ENCODE peak calls at places on chromosomes 7 and 10, in eight cellular contexts. D, Y, K, O, V, I, S and Q are unnamed samples.

GRCh38 chr7:380226-380550 is 90.2 kb downstream of the FOXL3 start:
- DNase-seq in O (no peak), V (no peak), I (no peak), K (no peak), Y (no peak), D (no peak), S (no peak), Q (no peak)

GRCh38 chr10:5094265-5095205 is at the start of gene AKR1C3:
- DNase-seq in O (peak; percentile 77), S (peak; percentile 9), K (no peak), V (no peak), D (no peak), Y (no peak), I (no peak), Q (no peak)

GRCh38 chr7:54542920-54543539 is 855 bp downstream of the VSTM2A start:
- DNase-seq in K (no peak), O (peak; percentile 13), I (no peak), V (no peak), D (no peak), S (no peak), Y (peak; percentile 63), Q (no peak)

GRCh38 chr7:157703131-157703530 is 366.3 kb downstream of the DNAJB6 start:
- DNase-seq in Y (no peak), K (no peak), D (peak; percentile 32), O (no peak), S (no peak), I (no peak), V (peak; percentile 19), Q (no peak)

GRCh38 chr10:62873866-62874265 is 57.7 kb upstream of the EGR2 start:
- DNase-seq in I (no peak), Y (no peak), K (no peak), V (no peak), D (no peak), S (no peak), O (no peak), Q (no peak)

GRCh38 chr7:106050002-106050742 is 61.9 kb downstream of the SYPL1 start:
- DNase-seq in Y (peak; percentile 49), I (peak; percentile 22), V (no peak), S (no peak), D (no peak), O (no peak), K (no peak), Q (no peak)

GRCh38 chr10:77898323-77899079 is 28.1 kb downstream of the DLG5 start:
- DNase-seq in O (no peak), K (no peak), Y (peak; percentile 25), S (no peak), D (peak; percentile 59), I (no peak), V (peak; percentile 47), Q (no peak)

GRCh38 chr7:111735661-111736323 is 173.5 kb upstream of the IMMP2L start:
- DNase-seq in I (peak; percentile 89), V (peak; percentile 35), K (peak; percentile 39), Y (peak; percentile 74), D (no peak), O (peak; percentile 77), S (peak; percentile 70), Q (peak; percentile 48)

GRCh38 chr7:66205736-66206080 is 574 bp downstream of the TPST1 start:
- DNase-seq in I (no peak), Y (no peak), O (peak; percentile 13), S (no peak), K (no peak), V (peak; percentile 36), D (no peak), Q (no peak)

GRCh38 chr7:112202819-112203218 is 3.4 kb downstream of the DOCK4 start:
- DNase-seq in D (peak; percentile 59), S (no peak), K (no peak), Y (no peak), V (peak; percentile 57), I (peak; percentile 44), O (peak; percentile 77), Q (no peak)

GRCh38 chr7:135353832-135354231 is 120.2 kb downstream of the STRA8 start:
- DNase-seq in K (no peak), Y (no peak), S (no peak), I (peak; percentile 37), V (no peak), O (no peak), D (no peak), Q (no peak)

GRCh38 chr10:3853547-3853989 is 68.6 kb upstream of the KLF6 start:
- DNase-seq in S (peak; percentile 36), K (no peak), V (peak; percentile 78), I (no peak), Y (no peak), O (no peak), D (peak; percentile 63), Q (no peak)

GRCh38 chr7:76220185-76221057 is 18.7 kb downstream of the SRRM3 start:
- DNase-seq in O (no peak), Y (peak; percentile 46), D (no peak), K (peak; percentile 87), I (no peak), S (no peak), V (no peak), Q (no peak)

GRCh38 chr7:105839271-105839670 is 37.1 kb downstream of the ATXN7L1 start:
- DNase-seq in V (no peak), Y (no peak), D (no peak), I (no peak), K (no peak), S (no peak), O (no peak), Q (no peak)

GRCh38 chr10:5573968-5574641 is 49.3 kb downstream of the CALML3 start:
- DNase-seq in S (no peak), K (no peak), D (peak; percentile 34), O (no peak), Y (no peak), I (no peak), V (no peak), Q (no peak)

GRCh38 chr10:17599089-17599488 is 18.1 kb downstream of the HACD1 start:
- DNase-seq in V (no peak), D (no peak), K (no peak), S (peak; percentile 22), I (no peak), O (no peak), Y (peak; percentile 25), Q (no peak)

GRCh38 chr10:102421645-102422585 is 1.3 kb downstream of the FBXL15 start:
- DNase-seq in Y (no peak), O (peak; percentile 66), S (no peak), K (no peak), I (no peak), D (peak; percentile 76), V (peak; percentile 78), Q (no peak)

GRCh38 chr7:111094387-111094786 is 3.5 kb downstream of the LRRN3 start:
- DNase-seq in D (no peak), I (no peak), K (no peak), Y (no peak), S (no peak), O (no peak), V (no peak), Q (no peak)

GRCh38 chr10:91190388-91190870 is 30.0 kb upstream of the PCGF5 start:
- DNase-seq in D (no peak), S (no peak), O (no peak), I (no peak), Y (no peak), K (no peak), V (no peak), Q (no peak)

GRCh38 chr7:129387537-129387936 is 46.7 kb upstream of the STRIP2 start:
- DNase-seq in D (no peak), S (no peak), O (no peak), K (no peak), I (no peak), Y (no peak), V (no peak), Q (no peak)

GRCh38 chr7:45692031-45692430 is 117.9 kb downstream of the ADCY1 start:
- DNase-seq in V (peak; percentile 10), O (no peak), I (peak; percentile 1), K (no peak), Y (no peak), D (no peak), S (no peak), Q (no peak)

GRCh38 chr7:121633186-121633585 is 237.1 kb upstream of the FAM3C start:
- DNase-seq in I (no peak), Y (no peak), O (no peak), V (no peak), D (no peak), S (no peak), K (no peak), Q (no peak)

DNA sequence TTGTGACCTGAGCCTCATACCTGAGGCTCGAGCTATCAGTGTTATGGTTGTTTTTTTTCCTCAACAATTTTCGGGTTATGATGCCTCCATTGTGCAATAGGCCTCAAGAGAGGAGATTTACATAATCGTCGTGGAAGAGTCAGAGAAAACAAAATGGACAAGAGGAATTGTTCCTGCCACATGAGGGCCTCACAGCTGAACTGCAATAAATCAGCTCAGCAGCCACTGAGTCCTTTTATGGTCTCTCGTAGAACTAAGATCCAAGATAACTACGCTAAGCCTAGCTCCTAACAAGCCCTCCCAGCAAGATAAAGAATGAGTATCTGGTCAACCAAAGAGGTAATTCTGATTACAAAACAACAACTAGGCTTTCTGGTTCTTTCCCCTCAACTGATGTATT is 336.8 kb downstream of the WDR11 start:
- DNase-seq in Y (no peak), O (no peak), I (peak; percentile 74), D (no peak), V (no peak), S (no peak), K (no peak), Q (no peak)
- TF ChIP-seq CTCF in Y (no peak), O (no peak), I (no peak), D (no peak), V (no peak), S (no peak), K (no peak), Q (no peak)

GRCh38 chr7:20383351-20383750 is 52.7 kb downstream of the ITGB8 start:
- DNase-seq in S (no peak), V (no peak), Y (no peak), K (no peak), O (no peak), D (no peak), I (no peak), Q (no peak)
- TF ChIP-seq CTCF in S (no peak), V (no peak), Y (no peak), K (no peak), O (no peak), D (no peak), I (no peak), Q (no peak)

DNA sequence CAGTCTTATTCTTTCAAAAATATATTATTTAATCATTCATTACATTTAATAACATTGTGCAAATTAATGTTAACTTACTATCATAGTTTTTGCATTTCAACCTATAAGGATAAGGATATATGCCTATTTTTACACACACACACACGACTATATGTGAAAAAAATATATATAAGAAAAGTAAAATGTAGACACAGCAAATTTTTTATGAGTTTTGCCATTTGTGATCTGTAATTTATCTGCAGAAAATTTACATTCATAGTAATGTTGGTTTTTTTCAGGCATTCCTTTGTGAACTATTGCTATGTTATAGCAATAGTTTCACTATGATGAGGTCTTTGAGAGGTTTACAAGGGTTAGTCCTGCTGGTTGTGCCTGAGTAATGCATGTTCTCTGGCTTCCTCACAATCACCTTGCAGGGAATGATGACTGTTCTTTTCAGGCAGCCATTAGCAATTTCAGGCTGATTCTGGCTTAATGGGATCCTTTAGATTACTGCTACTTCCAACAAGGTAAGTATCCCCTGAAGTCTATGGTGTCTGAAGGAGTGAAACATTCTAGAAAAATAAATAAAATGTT is 183.7 kb upstream of the CDK1 start:
- DNase-seq in D (no peak), Y (no peak), K (no peak), O (no peak), V (no peak), S (no peak), I (no peak), Q (no peak)
- TF ChIP-seq CTCF in D (no peak), Y (peak; percentile 36), K (peak; percentile 33), O (peak; percentile 4), V (no peak), S (no peak), I (no peak), Q (no peak)

GRCh38 chr7:138243430-138243829 is 167.2 kb downstream of the AKR1D1 start:
- DNase-seq in K (peak; percentile 38), Y (peak; percentile 5), S (peak; percentile 16), V (no peak), D (no peak), I (no peak), O (no peak), Q (no peak)
- TF ChIP-seq CTCF in K (no peak), Y (no peak), S (no peak), V (no peak), D (no peak), I (no peak), O (no peak), Q (no peak)